ENCODE peak calls at places on chromosome 1, in six cellular contexts. I is LoVo, E is fibroblast of lung, M is heart right ventricle, T is mesothelial cell of epicardium, S is cerebellar nuclear complex. Y is an unnamed sample.

GRCh38 chr1:46131727-46132528 is 501 bp downstream of the PIK3R3 start:
- DNase-seq in M (peak; percentile 16), S (no peak), E (peak; percentile 37), I (peak; percentile 36), T (no peak), Y (no peak)

GRCh38 chr1:211639500-211640361 is 35.7 kb downstream of the NEK2 start:
- DNase-seq in M (no peak), S (no peak), E (peak; percentile 94), T (no peak), I (no peak), Y (peak; percentile 91)

GRCh38 chr1:14576155-14576554 is 22.3 kb upstream of the KAZN start:
- DNase-seq in E (no peak), S (no peak), M (no peak), I (no peak), T (no peak), Y (no peak)

GRCh38 chr1:60972841-60973364 is 109.5 kb upstream of the NFIA start:
- DNase-seq in E (peak; percentile 75), S (no peak), T (no peak), M (no peak), I (peak; percentile 56), Y (peak; percentile 89)

GRCh38 chr1:29870621-29871020 is 634.3 kb downstream of the PTPRU start:
- DNase-seq in M (no peak), S (no peak), T (no peak), I (no peak), E (no peak), Y (no peak)

GRCh38 chr1:94332952-94333351 is 85.2 kb upstream of the ABCD3 start:
- DNase-seq in S (no peak), T (no peak), M (no peak), I (no peak), E (peak; percentile 28), Y (no peak)

GRCh38 chr1:4801192-4801924 is 146.9 kb downstream of the AJAP1 start:
- DNase-seq in I (no peak), T (no peak), M (peak; percentile 64), E (no peak), S (no peak), Y (no peak)

GRCh38 chr1:97277891-97278662 is 556.5 kb downstream of the PTBP2 start:
- DNase-seq in M (no peak), I (peak; percentile 54), E (peak; percentile 81), T (no peak), S (no peak), Y (peak; percentile 71)

GRCh38 chr1:210455840-210456603 is 127.3 kb downstream of the HHAT start:
- DNase-seq in E (no peak), M (no peak), I (no peak), T (no peak), S (no peak), Y (no peak)

GRCh38 chr1:237702161-237702560 is 188.6 kb downstream of the ZP4 start:
- DNase-seq in M (no peak), I (no peak), E (no peak), S (no peak), T (no peak), Y (no peak)

GRCh38 chr1:165365344-165365743 is 8.8 kb upstream of the LMX1A start:
- DNase-seq in S (no peak), T (no peak), E (no peak), M (no peak), I (no peak), Y (no peak)